ENCODE peak calls at places on chromosomes 16 and 17, in eight cellular contexts. One of them, this sample, is unnamed.

GRCh38 chr17:43356999-43357398 is 41.8 kb upstream of the ARL4D start:
- DNase-seq in MM.1S: no peak
- DNase-seq in astrocyte: peak; percentile 95
- DNase-seq in lower lobe of right lung: no peak
- DNase-seq in BE2C: no peak
- DNase-seq in colonic mucosa: no peak
- DNase-seq in neural progenitor cell: no peak
- DNase-seq in mammary epithelial cell: peak; percentile 96
- DNase-seq in this sample: peak; percentile 93

GRCh38 chr17:19551148-19551547 is 17.5 kb downstream of the SLC47A1 start:
- DNase-seq in colonic mucosa: no peak
- DNase-seq in mammary epithelial cell: no peak
- DNase-seq in neural progenitor cell: no peak
- DNase-seq in astrocyte: no peak
- DNase-seq in BE2C: no peak
- DNase-seq in lower lobe of right lung: no peak
- DNase-seq in MM.1S: no peak
- DNase-seq in this sample: no peak

GRCh38 chr17:35132816-35133550 is 9.1 kb downstream of the NLE1 start:
- DNase-seq in lower lobe of right lung: no peak
- DNase-seq in astrocyte: no peak
- DNase-seq in mammary epithelial cell: no peak
- DNase-seq in neural progenitor cell: no peak
- DNase-seq in BE2C: no peak
- DNase-seq in colonic mucosa: no peak
- DNase-seq in MM.1S: no peak
- DNase-seq in this sample: no peak

GRCh38 chr17:57085448-57086068 is 512 bp downstream of the AKAP1 start:
- DNase-seq in lower lobe of right lung: peak; percentile 77
- DNase-seq in neural progenitor cell: peak; percentile 82
- DNase-seq in mammary epithelial cell: peak; percentile 31
- DNase-seq in MM.1S: peak; percentile 53
- DNase-seq in astrocyte: no peak
- DNase-seq in BE2C: peak; percentile 74
- DNase-seq in colonic mucosa: peak; percentile 93
- DNase-seq in this sample: no peak

GRCh38 chr16:19659554-19659953 is 58.5 kb downstream of the KNOP1 start:
- DNase-seq in colonic mucosa: no peak
- DNase-seq in lower lobe of right lung: no peak
- DNase-seq in BE2C: no peak
- DNase-seq in neural progenitor cell: no peak
- DNase-seq in MM.1S: no peak
- DNase-seq in mammary epithelial cell: no peak
- DNase-seq in astrocyte: no peak
- DNase-seq in this sample: no peak

GRCh38 chr17:77419547-77420475 is 279.0 kb downstream of the SEC14L1 start:
- DNase-seq in mammary epithelial cell: no peak
- DNase-seq in MM.1S: no peak
- DNase-seq in astrocyte: peak; percentile 58
- DNase-seq in colonic mucosa: no peak
- DNase-seq in neural progenitor cell: peak; percentile 88
- DNase-seq in lower lobe of right lung: no peak
- DNase-seq in BE2C: peak; percentile 84
- DNase-seq in this sample: no peak

GRCh38 chr16:72939247-72939646 is 108.7 kb downstream of the ZFHX3 start:
- DNase-seq in neural progenitor cell: no peak
- DNase-seq in astrocyte: peak; percentile 27
- DNase-seq in BE2C: peak; percentile 53
- DNase-seq in mammary epithelial cell: no peak
- DNase-seq in colonic mucosa: peak; percentile 58
- DNase-seq in MM.1S: no peak
- DNase-seq in lower lobe of right lung: no peak
- DNase-seq in this sample: peak; percentile 26

GRCh38 chr17:12282056-12282455 is 261.4 kb downstream of the MAP2K4 start:
- DNase-seq in BE2C: no peak
- DNase-seq in neural progenitor cell: no peak
- DNase-seq in mammary epithelial cell: no peak
- DNase-seq in MM.1S: no peak
- DNase-seq in astrocyte: peak; percentile 24
- DNase-seq in lower lobe of right lung: no peak
- DNase-seq in colonic mucosa: no peak
- DNase-seq in this sample: peak; percentile 36

DNA sequence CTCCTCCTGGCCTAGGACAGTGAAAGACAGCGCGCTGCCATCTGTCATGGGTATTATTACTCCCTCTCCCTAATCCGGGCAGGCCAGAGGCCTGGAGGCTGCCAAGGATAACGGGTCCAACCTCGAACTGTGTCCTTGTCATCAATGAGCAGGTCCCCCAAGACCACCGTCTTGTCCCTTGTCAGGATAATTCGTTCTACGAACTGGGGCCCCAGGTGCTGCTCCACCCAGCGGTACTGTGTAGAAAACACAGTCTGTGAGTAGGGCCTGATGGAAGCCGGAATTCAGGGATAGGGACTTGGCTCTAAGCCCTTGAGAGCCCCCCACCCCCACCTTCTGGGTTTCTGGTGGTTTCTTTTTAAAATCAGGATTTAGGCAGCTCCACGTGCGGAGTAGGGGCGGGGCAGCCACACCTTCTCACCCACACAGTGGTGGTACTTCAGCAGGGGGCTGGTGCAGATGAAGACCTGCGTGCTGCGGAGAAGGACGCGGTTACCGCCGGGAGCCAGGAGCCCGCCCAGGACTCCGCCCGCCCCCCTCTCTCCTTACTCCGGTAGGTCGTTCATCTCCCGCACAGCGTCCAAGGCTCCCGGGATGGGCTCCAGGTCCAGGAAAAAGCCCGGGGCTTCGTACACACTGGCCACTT is 787 bp downstream of the NT5C start:
- DNase-seq in mammary epithelial cell: peak; percentile 55
- DNase-seq in astrocyte: peak; percentile 39
- DNase-seq in lower lobe of right lung: peak; percentile 66
- DNase-seq in colonic mucosa: peak; percentile 60
- DNase-seq in neural progenitor cell: peak; percentile 87
- DNase-seq in MM.1S: no peak
- DNase-seq in BE2C: peak; percentile 78
- DNase-seq in this sample: peak; percentile 43
- TF ChIP-seq CTCF in mammary epithelial cell: peak; percentile 56
- TF ChIP-seq CTCF in astrocyte: peak; percentile 44
- TF ChIP-seq CTCF in lower lobe of right lung: peak; percentile 48
- TF ChIP-seq CTCF in colonic mucosa: peak; percentile 36
- TF ChIP-seq CTCF in neural progenitor cell: peak; percentile 66
- TF ChIP-seq CTCF in MM.1S: no peak
- TF ChIP-seq CTCF in BE2C: peak; percentile 78
- TF ChIP-seq CTCF in this sample: peak; percentile 64

GRCh38 chr16:4214215-4214621 is 27.7 kb downstream of the SRL start:
- DNase-seq in BE2C: no peak
- DNase-seq in neural progenitor cell: no peak
- DNase-seq in astrocyte: peak; percentile 99
- DNase-seq in mammary epithelial cell: peak; percentile 90
- DNase-seq in MM.1S: no peak
- DNase-seq in lower lobe of right lung: no peak
- DNase-seq in colonic mucosa: no peak
- DNase-seq in this sample: peak; percentile 97

GRCh38 chr16:4216631-4217030 is 25.2 kb downstream of the SRL start:
- DNase-seq in neural progenitor cell: no peak
- DNase-seq in astrocyte: no peak
- DNase-seq in BE2C: no peak
- DNase-seq in lower lobe of right lung: no peak
- DNase-seq in mammary epithelial cell: no peak
- DNase-seq in colonic mucosa: no peak
- DNase-seq in MM.1S: no peak
- DNase-seq in this sample: no peak

GRCh38 chr16:4215106-4215505 is 26.8 kb downstream of the SRL start:
- DNase-seq in BE2C: no peak
- DNase-seq in lower lobe of right lung: no peak
- DNase-seq in MM.1S: no peak
- DNase-seq in colonic mucosa: no peak
- DNase-seq in neural progenitor cell: no peak
- DNase-seq in mammary epithelial cell: no peak
- DNase-seq in astrocyte: no peak
- DNase-seq in this sample: no peak

GRCh38 chr16:4218202-4218601 is 23.7 kb downstream of the SRL start:
- DNase-seq in colonic mucosa: no peak
- DNase-seq in lower lobe of right lung: peak; percentile 58
- DNase-seq in neural progenitor cell: no peak
- DNase-seq in MM.1S: no peak
- DNase-seq in mammary epithelial cell: no peak
- DNase-seq in BE2C: no peak
- DNase-seq in astrocyte: no peak
- DNase-seq in this sample: no peak

DNA sequence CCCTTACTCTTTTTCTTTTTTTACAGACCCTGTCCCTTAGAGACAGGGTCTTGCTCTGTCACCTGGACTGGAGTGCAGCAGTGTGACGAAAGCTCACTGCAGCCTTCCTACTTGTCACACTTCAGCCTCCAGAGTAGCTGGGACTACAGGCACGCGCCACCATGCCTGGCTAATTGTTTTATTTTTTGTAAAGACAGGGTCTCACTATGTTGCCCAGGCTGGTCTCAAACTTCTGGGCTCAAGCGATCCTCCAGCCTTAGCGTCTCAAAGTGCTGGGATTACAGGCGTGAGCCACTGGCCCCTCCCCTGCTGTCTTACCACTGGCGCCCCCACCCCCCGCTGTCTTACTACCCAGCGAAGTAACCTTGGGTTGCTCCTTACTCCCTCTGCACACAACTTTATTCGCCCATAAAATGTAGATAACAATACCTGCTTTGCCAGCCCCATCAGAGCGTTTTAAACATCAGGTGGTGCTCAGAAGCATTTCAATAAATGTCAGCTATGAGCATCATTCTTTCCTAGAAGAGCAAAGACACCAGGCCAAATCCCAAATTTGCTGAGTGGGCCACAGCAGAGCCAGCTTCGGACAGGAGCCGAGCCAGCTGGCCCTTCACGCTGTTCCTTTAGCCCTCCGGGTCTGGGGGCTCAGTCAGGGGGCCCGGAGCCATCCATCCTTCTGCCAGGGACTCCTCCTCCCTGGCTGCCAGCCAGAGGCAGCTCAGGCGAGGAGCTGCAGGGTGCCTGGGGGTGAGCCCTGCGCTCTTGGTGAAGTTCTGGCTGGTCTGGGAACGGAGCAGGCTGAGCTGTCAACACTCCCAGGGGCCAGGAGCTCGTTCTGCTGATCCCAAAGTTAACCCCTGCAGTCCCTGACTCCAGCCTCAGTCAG is 24.4 kb downstream of the SRL start:
- DNase-seq in lower lobe of right lung: no peak
- DNase-seq in BE2C: peak; percentile 80
- DNase-seq in astrocyte: no peak
- DNase-seq in mammary epithelial cell: no peak
- DNase-seq in MM.1S: no peak
- DNase-seq in colonic mucosa: peak; percentile 69
- DNase-seq in neural progenitor cell: peak; percentile 32
- DNase-seq in this sample: no peak
- H3K4me3 ChIP-seq in lower lobe of right lung: no peak overlapping the region
- H3K4me3 ChIP-seq in BE2C: no peak overlapping the region
- H3K4me3 ChIP-seq in astrocyte: no peak overlapping the region
- H3K4me3 ChIP-seq in mammary epithelial cell: no peak overlapping the region
- H3K4me3 ChIP-seq in MM.1S: no peak overlapping the region
- H3K4me3 ChIP-seq in colonic mucosa: no peak overlapping the region
- H3K4me3 ChIP-seq in neural progenitor cell: no peak overlapping the region
- H3K4me3 ChIP-seq in this sample: no peak overlapping the region

GRCh38 chr17:2057130-2057713 is 2.3 kb downstream of the HIC1 start:
- DNase-seq in MM.1S: no peak
- DNase-seq in BE2C: no peak
- DNase-seq in mammary epithelial cell: no peak
- DNase-seq in astrocyte: no peak
- DNase-seq in colonic mucosa: no peak
- DNase-seq in lower lobe of right lung: no peak
- DNase-seq in neural progenitor cell: peak; percentile 73
- DNase-seq in this sample: no peak

GRCh38 chr17:2059125-2059836 is 4.4 kb downstream of the HIC1 start:
- DNase-seq in lower lobe of right lung: peak; percentile 68
- DNase-seq in astrocyte: no peak
- DNase-seq in BE2C: no peak
- DNase-seq in mammary epithelial cell: no peak
- DNase-seq in MM.1S: no peak
- DNase-seq in neural progenitor cell: no peak
- DNase-seq in colonic mucosa: no peak
- DNase-seq in this sample: no peak

GRCh38 chr17:2057714-2058520 is 3.0 kb downstream of the HIC1 start:
- DNase-seq in neural progenitor cell: no peak
- DNase-seq in colonic mucosa: no peak
- DNase-seq in mammary epithelial cell: no peak
- DNase-seq in MM.1S: no peak
- DNase-seq in BE2C: no peak
- DNase-seq in lower lobe of right lung: no peak
- DNase-seq in astrocyte: no peak
- DNase-seq in this sample: no peak

GRCh38 chr17:2059837-2060658 is 5.1 kb downstream of the HIC1 start:
- DNase-seq in astrocyte: no peak
- DNase-seq in MM.1S: no peak
- DNase-seq in neural progenitor cell: no peak
- DNase-seq in lower lobe of right lung: no peak
- DNase-seq in BE2C: no peak
- DNase-seq in mammary epithelial cell: no peak
- DNase-seq in colonic mucosa: no peak
- DNase-seq in this sample: no peak

DNA sequence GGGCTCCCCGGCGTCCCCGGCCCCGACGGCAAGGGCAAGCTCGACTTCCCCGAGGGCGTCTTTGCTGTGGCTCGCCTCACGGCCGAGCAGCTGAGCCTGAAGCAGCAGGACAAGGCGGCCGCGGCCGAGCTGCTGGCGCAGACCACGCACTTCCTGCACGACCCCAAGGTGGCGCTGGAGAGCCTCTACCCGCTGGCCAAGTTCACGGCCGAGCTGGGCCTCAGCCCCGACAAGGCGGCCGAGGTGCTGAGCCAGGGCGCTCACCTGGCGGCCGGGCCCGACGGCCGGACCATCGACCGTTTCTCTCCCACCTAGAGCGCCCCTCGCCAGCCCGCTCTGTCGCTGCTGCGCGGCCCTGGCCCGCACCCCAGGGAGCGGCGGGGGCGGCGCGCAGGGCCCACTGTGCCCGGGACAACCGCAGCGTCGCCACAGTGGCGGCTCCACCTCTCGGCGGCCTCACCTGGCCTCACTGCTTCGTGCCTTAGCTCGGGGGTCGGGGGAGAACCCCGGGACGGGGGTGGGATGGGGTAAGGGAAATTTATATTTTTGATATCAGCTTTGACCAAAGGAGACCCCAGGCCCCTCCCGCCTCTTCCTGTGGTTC is 3.7 kb downstream of the HIC1 start:
- DNase-seq in MM.1S: peak; percentile 62
- DNase-seq in astrocyte: no peak
- DNase-seq in BE2C: no peak
- DNase-seq in colonic mucosa: peak; percentile 86
- DNase-seq in lower lobe of right lung: peak; percentile 91
- DNase-seq in mammary epithelial cell: no peak
- DNase-seq in neural progenitor cell: no peak
- DNase-seq in this sample: no peak
- H3K27me3 ChIP-seq in MM.1S: peaks cover 10% of the 10 kb centered on the region
- H3K27me3 ChIP-seq in astrocyte: no peaks in the 10 kb centered on the region
- H3K27me3 ChIP-seq in BE2C: peaks cover 10% of the 10 kb centered on the region
- H3K27me3 ChIP-seq in colonic mucosa: peaks cover 34% of the 10 kb centered on the region
- H3K27me3 ChIP-seq in lower lobe of right lung: peaks cover 24% of the 10 kb centered on the region
- H3K27me3 ChIP-seq in mammary epithelial cell: no peaks in the 10 kb centered on the region
- H3K27me3 ChIP-seq in neural progenitor cell: peaks cover 90% of the 10 kb centered on the region
- H3K27me3 ChIP-seq in this sample: no peaks in the 10 kb centered on the region

GRCh38 chr17:79808763-79809529 is 12.1 kb upstream of the CBX8 start:
- DNase-seq in neural progenitor cell: peak; percentile 64
- DNase-seq in lower lobe of right lung: no peak
- DNase-seq in astrocyte: no peak
- DNase-seq in mammary epithelial cell: peak; percentile 62
- DNase-seq in BE2C: no peak
- DNase-seq in MM.1S: peak; percentile 28
- DNase-seq in colonic mucosa: peak; percentile 61
- DNase-seq in this sample: peak; percentile 66
- TF ChIP-seq CTCF in neural progenitor cell: peak; percentile 52
- TF ChIP-seq CTCF in lower lobe of right lung: peak; percentile 46
- TF ChIP-seq CTCF in astrocyte: peak; percentile 3
- TF ChIP-seq CTCF in mammary epithelial cell: peak; percentile 73
- TF ChIP-seq CTCF in BE2C: peak; percentile 14
- TF ChIP-seq CTCF in MM.1S: peak; percentile 44
- TF ChIP-seq CTCF in colonic mucosa: peak; percentile 28
- TF ChIP-seq CTCF in this sample: peak; percentile 76

This sample was measured in bronchial epithelial cell.